ENCODE peak calls at places on chromosomes 5 and 9, in six cellular contexts. L, K, N, D, A and W are unnamed samples.

GRCh38 chr9:109190151-109190550 is 23.1 kb upstream of the FRRS1L start:
- DNase-seq in A (no peak), N (no peak), K (no peak), L (peak), D (no peak), W (no peak)

GRCh38 chr5:92884464-92884863 is 696.6 kb downstream of the NR2F1-AS1 start:
- DNase-seq in D (no peak), L (no peak), A (peak), N (no peak), K (no peak), W (no peak)

GRCh38 chr9:4756420-4756819 is 15.4 kb upstream of the AK3 start:
- DNase-seq in K (no peak), A (no peak), N (no peak), L (no peak), D (no peak), W (no peak)

GRCh38 chr9:121399883-121400607 is 30.0 kb upstream of the STOM start:
- DNase-seq in L (peak), D (no peak), K (no peak), A (peak), N (peak), W (peak)

GRCh38 chr5:76946090-76946489 is 6.8 kb upstream of the CRHBP start:
- DNase-seq in L (no peak), A (no peak), N (no peak), K (no peak), D (no peak), W (no peak)

GRCh38 chr5:149677721-149678120 is 52.4 kb upstream of the PPARGC1B start:
- DNase-seq in K (no peak), D (no peak), N (no peak), L (no peak), A (peak), W (no peak)

GRCh38 chr5:42005561-42006153 is 80.6 kb downstream of the FBXO4 start:
- DNase-seq in D (no peak), K (no peak), N (peak), L (peak), A (peak), W (no peak)

GRCh38 chr5:55636711-55637110 is 75.4 kb downstream of the SLC38A9 start:
- DNase-seq in K (no peak), A (peak), D (no peak), N (peak), L (peak), W (no peak)

GRCh38 chr5:23332650-23333251 is 174.7 kb upstream of the PRDM9 start:
- DNase-seq in D (no peak), A (peak), N (no peak), K (no peak), L (no peak), W (no peak)

GRCh38 chr9:99336005-99336404 is 113.9 kb downstream of the SEC61B start:
- DNase-seq in N (no peak), K (no peak), A (no peak), L (no peak), D (no peak), W (no peak)

GRCh38 chr5:137572042-137572695 is 73.0 kb upstream of the SPOCK1 start:
- DNase-seq in A (no peak), K (no peak), N (no peak), D (no peak), L (no peak), W (no peak)

GRCh38 chr9:38200431-38200830 is 131.4 kb upstream of the SHB start:
- DNase-seq in K (no peak), A (no peak), L (no peak), D (no peak), N (no peak), W (no peak)

GRCh38 chr5:157076558-157076957 is 17.6 kb upstream of the HAVCR1 start:
- DNase-seq in D (no peak), A (no peak), K (no peak), L (peak), N (peak), W (no peak)

GRCh38 chr5:75466317-75466716 is 45.1 kb downstream of the CERT1 start:
- DNase-seq in L (no peak), D (no peak), K (no peak), N (no peak), A (no peak), W (no peak)

GRCh38 chr5:132253452-132254320 is 3.8 kb upstream of the PDLIM4 start:
- DNase-seq in A (no peak), L (no peak), K (no peak), N (no peak), D (peak), W (no peak)

GRCh38 chr9:119216891-119217290 is 152.3 kb downstream of the BRINP1 start:
- DNase-seq in A (no peak), K (no peak), N (no peak), D (no peak), L (no peak), W (no peak)

GRCh38 chr9:131361202-131361833 is 32.6 kb upstream of the PRRC2B start:
- DNase-seq in N (no peak), A (no peak), K (no peak), L (no peak), D (no peak), W (no peak)

GRCh38 chr9:114925672-114926071 is 4.7 kb downstream of the TNFSF8 start:
- DNase-seq in K (peak), L (no peak), N (no peak), A (peak), D (peak), W (no peak)

GRCh38 chr9:79362100-79363081 is 209.4 kb upstream of the TLE4 start:
- DNase-seq in L (peak), A (no peak), N (peak), K (peak), D (peak), W (no peak)

GRCh38 chr5:163976691-163977090 is 471.3 kb downstream of the MAT2B start:
- DNase-seq in N (no peak), K (no peak), A (no peak), L (peak), D (no peak), W (no peak)

GRCh38 chr9:3676766-3677165 is 151.0 kb upstream of the RFX3 start:
- DNase-seq in D (no peak), A (peak), L (no peak), K (no peak), N (no peak), W (no peak)

GRCh38 chr5:72455477-72455876 is 51.7 kb downstream of the ZNF366 start:
- DNase-seq in A (no peak), D (no peak), K (no peak), N (no peak), L (no peak), W (no peak)

GRCh38 chr9:15361737-15362136 is 54.7 kb upstream of the TTC39B start:
- DNase-seq in K (no peak), L (no peak), N (no peak), D (no peak), A (no peak), W (no peak)

GRCh38 chr9:127162567-127163365 is 40.3 kb upstream of the ANGPTL2 start:
- DNase-seq in D (peak), L (no peak), A (no peak), K (no peak), N (no peak), W (no peak)

GRCh38 chr5:128775537-128775936 is 189.8 kb upstream of the SLC27A6 start:
- DNase-seq in A (no peak), D (no peak), L (no peak), K (no peak), N (no peak), W (no peak)

GRCh38 chr9:129143461-129143927 is 32.3 kb downstream of the PTPA start:
- DNase-seq in L (peak), N (peak), D (peak), A (no peak), K (no peak), W (no peak)

GRCh38 chr5:77877516-77878070 is 101.5 kb upstream of the TBCA start:
- DNase-seq in A (no peak), L (no peak), K (no peak), D (no peak), N (no peak), W (no peak)

GRCh38 chr9:89178162-89179120 is at the start of gene SHC3:
- DNase-seq in N (peak), L (peak), A (no peak), D (peak), K (no peak), W (peak)

GRCh38 chr9:89182369-89182768 is 3.8 kb upstream of the SHC3 start:
- DNase-seq in D (no peak), A (no peak), L (no peak), N (no peak), K (no peak), W (no peak)

GRCh38 chr9:89177401-89178161 is 1.0 kb downstream of the SHC3 start:
- DNase-seq in L (no peak), D (peak), N (peak), A (no peak), K (no peak), W (peak)

GRCh38 chr9:89179535-89179919 is 909 bp upstream of the SHC3 start:
- DNase-seq in K (no peak), D (no peak), L (peak), A (no peak), N (peak), W (no peak)

GRCh38 chr9:89179920-89180667 is 1.5 kb upstream of the SHC3 start:
- DNase-seq in L (peak), D (peak), K (peak), N (peak), A (peak), W (peak)
- H2BK5ac ChIP-seq in L (peak), D (no peak), K (peak), N (peak), A (no peak), W (peak)

GRCh38 chr5:123876265-123876790 is 364.4 kb downstream of the CSNK1G3 start:
- DNase-seq in A (no peak), K (no peak), L (no peak), N (no peak), D (peak), W (no peak)

GRCh38 chr5:123879071-123879470 is 367.1 kb downstream of the CSNK1G3 start:
- DNase-seq in L (no peak), N (no peak), D (peak), A (no peak), K (no peak), W (no peak)

GRCh38 chr5:123875444-123876264 is 363.7 kb downstream of the CSNK1G3 start:
- DNase-seq in A (no peak), D (peak), L (no peak), K (no peak), N (peak), W (peak)

GRCh38 chr5:123871373-123871772 is 359.4 kb downstream of the CSNK1G3 start:
- DNase-seq in N (no peak), A (no peak), D (no peak), L (no peak), K (no peak), W (no peak)

GRCh38 chr5:123874600-123875201 is 362.7 kb downstream of the CSNK1G3 start:
- DNase-seq in A (no peak), L (peak), K (no peak), D (no peak), N (peak), W (peak)
- H3K27ac ChIP-seq in A (peak), L (no peak), K (peak), D (peak), N (peak), W (peak)

GRCh38 chr5:135517631-135518030 is 18.1 kb downstream of the NEUROG1 start:
- DNase-seq in L (no peak), N (no peak), A (no peak), K (no peak), D (no peak), W (no peak)
- H4K91ac ChIP-seq in L (no peak), N (no peak), A (no peak), K (no peak), D (no peak), W (no peak)

DNA sequence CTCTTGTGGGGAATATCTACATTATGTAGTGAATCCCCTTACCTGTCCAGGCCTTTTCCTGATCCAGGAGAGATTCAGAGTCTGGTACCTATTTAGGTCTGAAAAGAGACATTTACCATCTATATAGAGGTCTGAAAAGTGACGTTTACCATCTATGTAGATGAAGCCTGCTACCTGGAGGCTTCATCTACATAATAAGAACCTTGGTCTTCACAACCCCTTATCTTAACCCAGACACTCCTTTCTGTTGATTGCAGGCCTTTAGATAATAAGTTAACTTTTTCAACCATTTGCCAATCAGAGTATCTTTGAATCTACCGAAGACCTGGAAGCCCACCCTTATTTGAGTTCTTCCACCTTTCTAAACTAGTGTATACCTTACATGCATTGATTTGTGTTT is 113.0 kb upstream of the DMRT1 start:
- DNase-seq in D (no peak), K (no peak), L (no peak), N (no peak), A (no peak), W (no peak)
- H2BK5ac ChIP-seq in D (no peak), K (peak), L (no peak), N (no peak), A (peak), W (no peak)

DNA sequence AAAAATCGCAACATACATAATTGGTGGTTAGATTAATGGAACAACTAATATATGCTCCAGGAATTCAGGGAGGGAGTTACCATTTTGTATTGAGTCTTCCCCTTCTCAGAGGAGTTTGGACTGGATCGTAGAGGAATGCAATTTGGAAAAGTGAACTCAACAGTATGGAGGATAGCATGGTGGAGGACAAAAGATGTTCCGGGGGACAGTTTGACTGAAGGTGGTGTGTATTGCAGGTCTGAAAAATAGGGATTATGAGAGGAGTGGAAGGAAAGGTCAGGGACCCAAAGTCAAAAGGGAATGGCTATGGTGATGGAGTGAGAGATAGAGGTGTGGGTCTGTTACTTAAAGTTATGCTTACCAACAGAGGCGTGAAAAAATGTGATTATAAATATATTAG is 1.5 kb downstream of the DNAJC21 start:
- DNase-seq in N (no peak), A (no peak), K (no peak), D (no peak), L (no peak), W (no peak)
- H3K27ac ChIP-seq in N (no peak), A (no peak), K (no peak), D (no peak), L (peak), W (no peak)

DNA sequence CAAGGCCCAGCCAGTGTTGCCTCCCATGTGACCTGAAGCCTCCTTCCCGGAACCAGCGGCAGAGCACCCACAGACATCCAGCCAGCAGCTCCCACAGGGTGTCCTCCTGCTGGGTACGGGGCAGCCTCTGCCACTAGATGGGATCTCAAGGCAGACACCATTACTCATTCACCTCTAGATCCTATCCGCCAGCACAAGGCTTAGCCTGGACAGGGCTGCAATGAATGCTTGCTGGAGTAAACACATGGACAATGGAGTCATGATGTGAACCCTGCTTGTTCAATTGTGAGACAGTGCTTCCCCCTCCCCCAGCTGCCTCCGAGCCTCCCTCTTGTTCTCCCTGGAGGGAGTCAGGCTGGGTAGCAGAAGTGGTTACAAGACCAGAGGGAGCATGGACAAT is 131.9 kb downstream of the CRB2 start:
- DNase-seq in L (no peak), A (peak), D (no peak), K (no peak), N (no peak), W (peak)
- H4K91ac ChIP-seq in L (no peak), A (no peak), D (no peak), K (no peak), N (no peak), W (no peak)

GRCh38 chr5:15637345-15637744 is 137.4 kb downstream of the FBXL7 start:
- DNase-seq in D (no peak), N (no peak), A (no peak), L (no peak), K (no peak), W (no peak)

GRCh38 chr5:15638341-15638740 is 138.4 kb downstream of the FBXL7 start:
- DNase-seq in L (no peak), D (no peak), N (no peak), A (no peak), K (no peak), W (no peak)

GRCh38 chr5:15634771-15635347 is 134.9 kb downstream of the FBXL7 start:
- DNase-seq in K (no peak), A (no peak), L (no peak), D (no peak), N (peak), W (no peak)

GRCh38 chr5:15640116-15640515 is 140.1 kb downstream of the FBXL7 start:
- DNase-seq in L (no peak), N (no peak), D (no peak), K (no peak), A (no peak), W (no peak)

DNA sequence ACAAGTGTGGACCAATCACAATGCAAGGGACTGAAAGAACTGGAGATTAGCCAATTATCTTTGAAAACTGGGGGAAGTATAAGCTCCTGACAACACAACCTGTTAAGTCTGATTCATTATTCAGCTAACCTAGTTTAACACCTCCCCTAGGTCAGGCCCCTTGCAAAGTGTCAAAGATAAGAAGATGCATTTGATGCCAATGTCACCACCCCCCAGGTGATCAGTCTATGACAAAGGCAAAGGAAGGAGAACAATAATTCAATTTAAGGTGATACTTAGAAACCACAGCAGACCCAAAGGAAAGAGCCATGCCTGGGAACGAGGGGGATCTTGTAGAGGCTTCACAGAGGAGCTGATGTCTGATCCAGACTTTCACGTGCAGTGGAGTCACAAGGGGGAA is 137.9 kb downstream of the FBXL7 start:
- DNase-seq in K (no peak), A (no peak), N (no peak), D (no peak), L (no peak), W (no peak)
- H2BK5ac ChIP-seq in K (no peak), A (no peak), N (no peak), D (no peak), L (no peak), W (no peak)

DNA sequence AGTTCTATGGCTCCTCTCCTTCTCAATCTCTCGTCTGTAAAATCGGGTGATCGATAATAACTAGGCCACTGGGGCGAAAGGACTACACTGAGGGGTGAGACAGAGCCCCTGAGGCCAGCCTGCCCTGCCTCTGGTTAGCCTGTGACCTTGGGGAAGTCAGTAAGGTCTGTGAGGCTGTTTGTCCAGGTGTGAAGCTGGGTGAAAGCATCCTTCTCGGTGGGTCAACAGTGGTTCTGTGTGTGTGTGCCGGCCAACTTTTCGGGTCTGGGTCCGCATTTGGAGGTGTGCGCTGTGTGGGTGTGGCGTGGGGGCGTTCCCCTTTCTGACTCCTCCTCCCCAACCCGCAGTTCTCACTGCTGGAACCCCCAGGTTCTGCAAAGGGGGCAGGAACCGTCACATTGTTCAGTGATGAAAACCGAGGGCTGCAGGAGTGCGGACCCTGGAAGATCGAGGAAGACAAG is 5.0 kb upstream of the RNF44 start:
- DNase-seq in D (peak), A (no peak), L (no peak), N (no peak), K (no peak), W (no peak)
- H3K27ac ChIP-seq in D (no peak), A (no peak), L (no peak), N (no peak), K (peak), W (no peak)

DNA sequence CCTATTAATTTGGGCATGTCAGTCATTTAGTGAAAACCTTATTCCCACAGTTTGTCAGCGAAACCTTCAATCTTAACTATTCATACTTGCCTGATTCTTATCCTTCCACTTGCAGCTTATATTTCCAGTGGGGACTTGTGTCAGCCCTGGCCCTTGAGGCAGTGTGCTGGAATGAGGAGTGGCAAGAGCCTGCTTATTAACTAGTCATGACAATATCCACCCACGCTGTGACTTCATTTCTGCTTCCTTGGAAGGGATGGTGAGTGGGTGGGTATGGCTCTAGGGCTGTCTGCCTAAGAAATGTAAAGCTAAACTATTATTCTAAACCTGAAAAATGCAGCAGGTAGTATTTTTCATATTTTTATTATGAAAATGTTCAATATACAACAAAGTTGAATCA is 34.0 kb upstream of the LURAP1L start:
- DNase-seq in A (peak), N (no peak), D (no peak), L (peak), K (no peak), W (no peak)
- H4K91ac ChIP-seq in A (no peak), N (no peak), D (no peak), L (no peak), K (no peak), W (no peak)

GRCh38 chr9:82354260-82354659 is 365.7 kb downstream of the SPATA31D1 start:
- DNase-seq in D (no peak), A (no peak), N (no peak), L (peak), K (no peak), W (no peak)

GRCh38 chr9:82353631-82354030 is 365.1 kb downstream of the SPATA31D1 start:
- DNase-seq in K (no peak), A (no peak), N (no peak), L (no peak), D (no peak), W (no peak)

GRCh38 chr9:82356131-82356530 is 367.6 kb downstream of the SPATA31D1 start:
- DNase-seq in L (no peak), K (no peak), A (no peak), D (no peak), N (no peak), W (no peak)
- H2BK5ac ChIP-seq in L (no peak), K (no peak), A (no peak), D (no peak), N (no peak), W (no peak)